ENCODE peak calls at places on chromosome 12, in four cellular contexts. B is NCI-H774, N is hypothalamus, C is heart left ventricle. W is an unnamed sample.

GRCh38 chr12:31749024-31749704 is 20.3 kb upstream of the AMN1 start:
- DNase-seq in C (no peak), N (no peak), B (peak), W (no peak)

GRCh38 chr12:29073631-29074239 is 75.3 kb upstream of the FAR2 start:
- DNase-seq in B (peak), N (no peak), C (no peak), W (no peak)

GRCh38 chr12:107539196-107539939 is 146.2 kb upstream of the PWP1 start:
- DNase-seq in C (no peak), B (no peak), N (no peak), W (no peak)

GRCh38 chr12:2479866-2480510 is 314.8 kb upstream of the FKBP4 start:
- DNase-seq in C (no peak), B (no peak), N (no peak), W (no peak)

GRCh38 chr12:122028601-122029560 is 7.2 kb downstream of the BCL7A start:
- DNase-seq in B (peak), N (peak), C (no peak), W (no peak)

GRCh38 chr12:47742253-47742825 is 16.3 kb downstream of the RAPGEF3 start:
- DNase-seq in B (no peak), N (no peak), C (peak), W (peak)

GRCh38 chr12:28535216-28535615 is 345.0 kb downstream of the CCDC91 start:
- DNase-seq in C (no peak), N (no peak), B (no peak), W (no peak)

GRCh38 chr12:62194616-62195015 is 65.6 kb upstream of the USP15 start:
- DNase-seq in C (no peak), B (no peak), N (no peak), W (no peak)

GRCh38 chr12:96989916-96990315 is 82.9 kb downstream of the NEDD1 start:
- DNase-seq in C (no peak), N (no peak), B (peak), W (no peak)

GRCh38 chr12:107594995-107595394 is 90.6 kb upstream of the PWP1 start:
- DNase-seq in B (no peak), C (no peak), N (no peak), W (no peak)

GRCh38 chr12:85835810-85836715 is at the start of gene RASSF9:
- DNase-seq in N (peak), C (peak), B (no peak), W (peak)

GRCh38 chr12:110501378-110501721 is 561 bp downstream of the VPS29 start:
- DNase-seq in N (no peak), B (peak), C (no peak), W (peak)

GRCh38 chr12:111330800-111331752 is 37.8 kb downstream of the PHETA1 start:
- DNase-seq in B (peak), C (no peak), N (no peak), W (no peak)

GRCh38 chr12:104219361-104219892 is 3.8 kb downstream of the TXNRD1 start:
- DNase-seq in B (peak), C (no peak), N (no peak), W (no peak)

GRCh38 chr12:51311389-51311788 is 12.6 kb downstream of the BIN2 start:
- DNase-seq in B (no peak), N (no peak), C (no peak), W (no peak)

GRCh38 chr12:8027856-8028255 is 4.7 kb upstream of the FOXJ2 start:
- DNase-seq in C (no peak), N (no peak), B (no peak), W (no peak)

GRCh38 chr12:101654442-101654841 is 43.0 kb upstream of the CHPT1 start:
- DNase-seq in N (no peak), C (no peak), B (no peak), W (no peak)

GRCh38 chr12:104177663-104178501 is 37.7 kb upstream of the TXNRD1 start:
- DNase-seq in B (no peak), C (peak), N (no peak), W (peak)

GRCh38 chr12:92191061-92191460 is 45.4 kb upstream of the BTG1 start:
- DNase-seq in C (no peak), N (no peak), B (no peak), W (no peak)

GRCh38 chr12:71756054-71756675 is 1.5 kb downstream of the RAB21 start:
- DNase-seq in N (no peak), C (no peak), B (no peak), W (no peak)

GRCh38 chr12:104426926-104427546 is 29.7 kb upstream of the CHST11 start:
- DNase-seq in N (no peak), C (no peak), B (no peak), W (no peak)

GRCh38 chr12:121532503-121533390 is 48.1 kb downstream of the KDM2B start:
- DNase-seq in C (peak), N (no peak), B (no peak), W (no peak)

GRCh38 chr12:4285070-4285469 is 11.5 kb downstream of the CCND2 start:
- DNase-seq in B (no peak), N (no peak), C (no peak), W (no peak)

GRCh38 chr12:27966870-27967269 is 5.7 kb downstream of the PTHLH start:
- DNase-seq in B (no peak), C (no peak), N (no peak), W (no peak)

GRCh38 chr12:6820171-6820570 is 1.4 kb upstream of the GPR162 start:
- DNase-seq in N (no peak), C (no peak), B (no peak), W (no peak)

GRCh38 chr12:107504503-107504885 is 181.1 kb upstream of the PWP1 start:
- DNase-seq in B (no peak), C (no peak), N (no peak), W (no peak)

GRCh38 chr12:130775953-130776856 is 60.1 kb upstream of the RIMBP2 start:
- DNase-seq in C (peak), N (no peak), B (peak), W (peak)

GRCh38 chr12:124392271-124392990 is 97.5 kb downstream of the RFLNA start:
- DNase-seq in B (no peak), N (peak), C (no peak), W (peak)

GRCh38 chr12:94074216-94074969 is 74.0 kb upstream of the PLXNC1 start:
- DNase-seq in B (no peak), C (no peak), N (peak), W (peak)

GRCh38 chr12:31736472-31736871 is 7.7 kb upstream of the AMN1 start:
- DNase-seq in C (no peak), N (no peak), B (no peak), W (no peak)

GRCh38 chr12:121452356-121453021 is 52.6 kb downstream of the RNF34 start:
- DNase-seq in C (no peak), N (no peak), B (no peak), W (no peak)

GRCh38 chr12:12724421-12725085 is 7.4 kb downstream of the CDKN1B start:
- DNase-seq in C (peak), N (no peak), B (no peak), W (no peak)

GRCh38 chr12:123905319-123905925 is 67.2 kb downstream of the CCDC92 start:
- DNase-seq in N (no peak), B (peak), C (no peak), W (no peak)

GRCh38 chr12:104921340-104921739 is 36.8 kb downstream of the SLC41A2 start:
- DNase-seq in N (no peak), B (no peak), C (no peak), W (no peak)

GRCh38 chr12:123767613-123768012 is 5.5 kb downstream of the DNAH10 start:
- DNase-seq in B (no peak), C (no peak), N (no peak), W (no peak)

GRCh38 chr12:121245951-121246350 is 36.0 kb downstream of the P2RX4 start:
- DNase-seq in C (no peak), N (no peak), B (no peak), W (no peak)

GRCh38 chr12:127052491-127053232 is 1214.3 kb upstream of the TMEM132C start:
- DNase-seq in C (no peak), N (no peak), B (no peak), W (no peak)